ENCODE peak calls at places on chromosomes 16 and 17, in ten cellular contexts. Y, B, H, J, X, L, O, A, G and Z are unnamed samples.

GRCh38 chr16:74601131-74601871 is 5.6 kb downstream of the GLG1 start:
- DNase-seq in G (no peak), L (no peak), O (no peak), H (peak; percentile 24), A (peak; percentile 63), Y (no peak), X (no peak), B (no peak), J (no peak), Z (no peak)

GRCh38 chr17:63476857-63477470 is at the start of gene ACE:
- DNase-seq in H (no peak), Y (peak; percentile 29), B (peak; percentile 33), X (no peak), A (peak; percentile 81), O (no peak), L (peak; percentile 35), J (no peak), G (peak; percentile 83), Z (peak; percentile 25)

GRCh38 chr17:31202968-31203367 is 94.1 kb downstream of the OMG start:
- DNase-seq in B (no peak), G (no peak), A (no peak), O (no peak), H (no peak), Y (no peak), X (no peak), L (no peak), J (no peak), Z (no peak)

GRCh38 chr17:80023261-80024205 is 12.1 kb downstream of the TBC1D16 start:
- DNase-seq in L (no peak), H (no peak), O (no peak), A (peak; percentile 34), J (no peak), Y (no peak), G (no peak), X (no peak), B (no peak), Z (no peak)

GRCh38 chr16:228151-228855 is 946 bp downstream of the LUC7L start:
- DNase-seq in A (no peak), O (no peak), H (no peak), J (no peak), G (no peak), B (no peak), X (no peak), Y (no peak), L (no peak), Z (peak; percentile 28)

GRCh38 chr16:50940275-50940854 is 198.5 kb downstream of the CYLD start:
- DNase-seq in B (no peak), J (no peak), X (no peak), O (no peak), L (no peak), G (no peak), Y (no peak), A (no peak), H (no peak), Z (no peak)

GRCh38 chr17:17500999-17501605 is 4.9 kb upstream of the RASD1 start:
- DNase-seq in H (no peak), A (no peak), O (no peak), Y (no peak), L (no peak), B (no peak), J (no peak), G (no peak), X (no peak), Z (no peak)

GRCh38 chr16:65576631-65577030 is 454.8 kb upstream of the CDH11 start:
- DNase-seq in O (no peak), B (peak; percentile 14), G (peak; percentile 78), X (no peak), Y (no peak), L (no peak), H (no peak), J (no peak), A (no peak), Z (no peak)

GRCh38 chr16:30066882-30067583 is 1.5 kb downstream of the ALDOA start:
- DNase-seq in Y (peak; percentile 21), O (no peak), H (no peak), A (peak; percentile 57), B (no peak), X (no peak), L (peak; percentile 59), J (no peak), G (no peak), Z (no peak)

GRCh38 chr17:77875881-77876509 is 82.5 kb upstream of the TNRC6C start:
- DNase-seq in L (no peak), A (no peak), H (no peak), Y (no peak), O (no peak), J (no peak), G (no peak), X (no peak), B (no peak), Z (no peak)

GRCh38 chr17:39376434-39376833 is 25.0 kb downstream of the FBXL20 start:
- DNase-seq in X (no peak), A (no peak), G (no peak), H (no peak), J (no peak), O (no peak), Y (no peak), L (no peak), B (no peak), Z (no peak)

GRCh38 chr16:4316732-4317461 is 1.0 kb downstream of the GLIS2 start:
- DNase-seq in O (no peak), Y (no peak), X (no peak), B (no peak), A (peak; percentile 30), L (no peak), G (peak; percentile 77), H (no peak), J (no peak), Z (no peak)

GRCh38 chr17:81129289-81129688 is 36.0 kb upstream of the PVALEF start:
- DNase-seq in G (peak; percentile 72), X (no peak), O (no peak), A (no peak), H (no peak), J (no peak), L (no peak), Y (no peak), B (no peak), Z (no peak)

GRCh38 chr17:72270530-72270929 is 149.7 kb downstream of the SOX9 start:
- DNase-seq in A (no peak), O (no peak), B (no peak), H (no peak), Y (no peak), X (no peak), J (peak; percentile 3), L (peak; percentile 11), G (no peak), Z (no peak)

GRCh38 chr17:15965510-15965909 is 20.6 kb downstream of the ADORA2B start:
- DNase-seq in Y (no peak), J (no peak), G (no peak), A (no peak), B (no peak), H (no peak), X (no peak), O (no peak), L (no peak), Z (no peak)

DNA sequence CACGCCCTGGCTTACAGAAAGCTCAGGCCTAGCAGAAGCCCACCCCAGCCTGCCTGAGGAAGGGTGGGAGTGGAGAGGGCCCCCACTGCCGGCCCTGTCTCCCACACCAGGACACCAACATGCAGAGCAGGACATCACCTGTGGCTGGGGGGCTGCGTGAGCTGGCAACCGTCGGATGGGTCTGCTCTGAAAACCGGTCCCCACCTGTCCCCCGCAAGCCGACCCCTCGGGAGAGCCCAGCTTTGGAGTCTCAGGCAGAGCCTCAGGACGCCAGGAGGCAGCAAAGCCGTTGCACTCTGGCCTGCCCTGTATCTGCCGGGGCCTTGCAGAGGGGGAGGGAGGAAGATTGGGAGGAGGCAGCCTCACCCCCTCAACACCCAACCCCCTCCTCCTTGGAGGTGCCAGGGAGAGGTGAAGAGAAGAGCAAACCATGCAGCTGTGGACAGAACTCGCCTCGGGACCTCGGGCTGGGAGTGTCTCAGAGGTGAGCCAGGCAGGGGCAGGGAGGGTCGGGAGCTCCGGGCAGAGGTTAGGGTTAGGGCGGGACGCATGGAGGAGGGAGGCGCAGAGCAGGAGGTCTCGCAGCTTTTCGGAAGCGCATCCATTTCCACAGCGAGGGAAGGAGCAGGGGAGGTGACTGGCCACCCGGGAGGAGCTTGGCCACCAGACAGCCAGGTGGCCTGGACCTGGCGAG is 30.4 kb upstream of the ZC3H18 start:
- DNase-seq in O (no peak), X (no peak), A (no peak), G (no peak), J (no peak), B (no peak), Y (no peak), H (no peak), L (no peak), Z (no peak)
- TF ChIP-seq CTCF in O (no peak), X (no peak), A (no peak), G (peak; percentile 29), J (no peak), B (no peak), Y (no peak), H (no peak), L (no peak), Z (no peak)

DNA sequence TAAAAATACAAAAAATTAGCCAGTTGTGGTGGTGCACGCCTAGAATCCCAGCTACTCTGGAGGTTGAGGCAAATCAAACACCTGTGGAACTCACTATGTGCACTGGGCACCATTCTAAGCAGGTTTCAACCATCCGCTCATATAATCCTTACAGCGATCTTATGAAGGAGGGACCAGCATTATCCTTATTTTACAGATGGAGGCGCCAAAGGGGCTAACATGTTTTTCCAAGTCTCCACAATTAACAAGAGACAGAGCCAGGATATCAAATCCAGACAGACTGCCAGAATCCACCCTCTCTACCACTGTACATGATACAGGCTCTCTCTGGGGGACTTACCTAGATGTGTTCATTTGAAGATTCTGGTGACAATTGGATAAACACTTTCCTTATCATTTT is 479.0 kb downstream of the XYLT1 start:
- DNase-seq in H (no peak), L (no peak), Y (no peak), X (no peak), J (no peak), B (no peak), G (no peak), O (no peak), A (no peak), Z (no peak)
- TF ChIP-seq CTCF in H (no peak), L (no peak), Y (no peak), X (no peak), J (no peak), B (no peak), G (peak; percentile 21), O (no peak), A (no peak), Z (no peak)

GRCh38 chr16:85027349-85027967 is at the start of gene KIAA0513:
- DNase-seq in O (peak; percentile 84), L (peak; percentile 93), J (peak; percentile 51), H (peak; percentile 91), B (peak; percentile 99), X (no peak), A (peak; percentile 96), G (peak; percentile 97), Y (peak; percentile 91), Z (peak; percentile 98)
- TF ChIP-seq CTCF in O (peak; percentile 42), L (peak; percentile 10), J (peak; percentile 22), H (no peak), B (no peak), X (peak; percentile 11), A (no peak), G (peak; percentile 3), Y (peak; percentile 58), Z (peak; percentile 17)

DNA sequence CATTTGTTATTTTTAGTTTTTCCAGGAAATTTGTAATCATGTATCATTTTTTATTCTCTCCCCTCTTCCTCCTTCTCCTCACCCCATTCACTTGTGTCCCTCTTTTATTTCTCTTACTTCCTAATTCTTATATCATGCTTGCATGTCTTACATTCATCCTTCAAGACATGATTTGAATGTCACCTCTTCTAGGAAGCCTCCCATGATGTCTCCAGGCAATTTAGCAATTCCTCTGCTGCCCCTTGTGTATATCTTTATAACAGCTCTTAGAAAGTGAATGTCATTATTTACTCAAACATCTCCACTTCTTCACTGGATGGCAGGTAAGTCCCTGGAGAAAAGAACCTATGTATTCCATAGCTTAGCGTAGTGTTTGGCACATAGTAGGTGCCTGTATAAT is 7.8 kb downstream of the HNF1B start:
- DNase-seq in G (no peak), O (no peak), J (no peak), H (no peak), B (no peak), Y (no peak), A (no peak), X (no peak), L (no peak), Z (no peak)
- TF ChIP-seq CTCF in G (peak; percentile 13), O (peak; percentile 35), J (peak; percentile 21), H (no peak), B (no peak), Y (no peak), A (no peak), X (no peak), L (no peak), Z (no peak)